ENCODE peak calls at places on chromosomes 12 and 14, in five cellular contexts. L is GM20000, C is astrocyte of the cerebellum, R is A549, D is cardiac fibroblast. X is an unnamed sample.

GRCh38 chr14:34212574-34212973 is 249.5 kb downstream of the SPTSSA start:
- DNase-seq in L (no peak), R (no peak), C (no peak), D (no peak), X (no peak)

GRCh38 chr14:103501921-103502669 is 20.5 kb downstream of the CKB start:
- DNase-seq in D (no peak), L (no peak), R (no peak), C (no peak), X (peak)

GRCh38 chr14:50400461-50400860 is 3.8 kb upstream of the CDKL1 start:
- DNase-seq in D (no peak), R (no peak), C (no peak), L (no peak), X (no peak)

GRCh38 chr12:107593713-107594381 is 91.8 kb upstream of the PWP1 start:
- DNase-seq in L (no peak), D (peak), R (no peak), C (no peak), X (no peak)

GRCh38 chr12:6902448-6902847 is 2.2 kb upstream of the LRRC23 start:
- DNase-seq in R (no peak), C (no peak), L (no peak), D (no peak), X (no peak)

GRCh38 chr14:79318371-79318770 is 892.9 kb downstream of the DIO2 start:
- DNase-seq in L (no peak), C (no peak), R (no peak), D (peak), X (no peak)

GRCh38 chr14:101561145-101561896 is at the start of gene DIO3:
- DNase-seq in L (no peak), R (no peak), D (no peak), C (no peak), X (no peak)

GRCh38 chr14:70665448-70666363 is 24.0 kb downstream of the TTC9 start:
- DNase-seq in R (peak), L (peak), C (no peak), D (no peak), X (no peak)

GRCh38 chr14:55351111-55351510 is 60.5 kb downstream of the ATG14 start:
- DNase-seq in C (no peak), D (no peak), L (no peak), R (no peak), X (no peak)

GRCh38 chr12:116665666-116666304 is 72.1 kb downstream of the SPRING1 start:
- DNase-seq in R (no peak), C (no peak), D (no peak), L (no peak), X (no peak)

GRCh38 chr12:70467908-70468733 is 102.0 kb downstream of the KCNMB4 start:
- DNase-seq in D (no peak), C (no peak), R (no peak), L (no peak), X (no peak)

GRCh38 chr12:112892821-112893220 is 13.9 kb upstream of the OAS1 start:
- DNase-seq in D (no peak), C (no peak), R (no peak), L (no peak), X (no peak)

GRCh38 chr14:68894802-68895201 is 84.3 kb downstream of the ACTN1 start:
- DNase-seq in L (no peak), R (no peak), C (no peak), D (peak), X (no peak)

GRCh38 chr12:25957898-25958253 is 606 bp upstream of the RASSF8 start:
- DNase-seq in C (no peak), R (peak), L (peak), D (peak), X (no peak)

GRCh38 chr12:95440401-95440800 is 33.6 kb upstream of the METAP2 start:
- DNase-seq in D (peak), C (peak), L (no peak), R (no peak), X (no peak)

GRCh38 chr14:105059035-105059916 is 6.0 kb downstream of the GPR132 start:
- DNase-seq in R (no peak), L (no peak), D (no peak), C (no peak), X (no peak)

GRCh38 chr12:49098035-49098451 is 3.4 kb upstream of the DHH start:
- DNase-seq in L (peak), D (peak), R (peak), C (no peak), X (no peak)

GRCh38 chr12:14601692-14602091 is 34.0 kb upstream of the PLBD1 start:
- DNase-seq in D (no peak), C (no peak), L (no peak), R (no peak), X (no peak)

GRCh38 chr12:20007331-20007730 is 361.0 kb upstream of the PDE3A start:
- DNase-seq in C (no peak), R (no peak), L (no peak), D (peak), X (no peak)

GRCh38 chr14:68676511-68676943 is 116.3 kb downstream of the ZFP36L1 start:
- DNase-seq in D (no peak), L (no peak), C (no peak), R (no peak), X (no peak)

GRCh38 chr14:78345346-78345745 is 175.2 kb downstream of the NRXN3 start:
- DNase-seq in R (no peak), L (no peak), C (no peak), D (no peak), X (no peak)

GRCh38 chr14:70045715-70046535 is 142.8 kb downstream of the SLC8A3 start:
- DNase-seq in R (peak), L (peak), C (no peak), D (peak), X (no peak)

GRCh38 chr12:131104464-131105350 is 151.0 kb downstream of the ADGRD1 start:
- DNase-seq in C (peak), R (peak), L (peak), D (peak), X (peak)

GRCh38 chr12:954736-955135 is 5.2 kb upstream of the RAD52 start:
- DNase-seq in D (no peak), C (no peak), R (no peak), L (no peak), X (no peak)

GRCh38 chr12:49288412-49288853 is 6.5 kb upstream of the PRPH start:
- DNase-seq in R (peak), D (peak), L (peak), C (peak), X (peak)

GRCh38 chr14:102939820-102940561 is 17.5 kb downstream of the AMN start:
- DNase-seq in L (no peak), R (no peak), C (no peak), D (no peak), X (no peak)

GRCh38 chr12:9066755-9067433 is 48.8 kb downstream of the A2M start:
- DNase-seq in L (no peak), R (no peak), C (no peak), D (no peak), X (no peak)

GRCh38 chr12:77339610-77340009 is 274.2 kb upstream of the E2F7 start:
- DNase-seq in C (no peak), D (peak), R (no peak), L (no peak), X (no peak)

GRCh38 chr14:95215094-95215493 is 57.8 kb upstream of the DICER1 start:
- DNase-seq in D (no peak), C (no peak), L (no peak), R (no peak), X (no peak)

GRCh38 chr12:130658561-130658960 is 57.5 kb downstream of the RIMBP2 start:
- DNase-seq in C (no peak), R (no peak), L (no peak), D (no peak), X (no peak)

GRCh38 chr12:87756111-87756510 is 273.1 kb downstream of the C12orf50 start:
- DNase-seq in C (peak), R (peak), D (peak), L (no peak), X (no peak)
- TF ChIP-seq CTCF in C (no peak), R (no peak), D (no peak), L (no peak), X (no peak)

GRCh38 chr14:72053662-72054061 is 121.4 kb downstream of the RGS6 start:
- DNase-seq in C (no peak), D (no peak), L (no peak), R (no peak), X (no peak)
- TF ChIP-seq CTCF in C (no peak), D (no peak), L (no peak), R (no peak), X (no peak)

DNA sequence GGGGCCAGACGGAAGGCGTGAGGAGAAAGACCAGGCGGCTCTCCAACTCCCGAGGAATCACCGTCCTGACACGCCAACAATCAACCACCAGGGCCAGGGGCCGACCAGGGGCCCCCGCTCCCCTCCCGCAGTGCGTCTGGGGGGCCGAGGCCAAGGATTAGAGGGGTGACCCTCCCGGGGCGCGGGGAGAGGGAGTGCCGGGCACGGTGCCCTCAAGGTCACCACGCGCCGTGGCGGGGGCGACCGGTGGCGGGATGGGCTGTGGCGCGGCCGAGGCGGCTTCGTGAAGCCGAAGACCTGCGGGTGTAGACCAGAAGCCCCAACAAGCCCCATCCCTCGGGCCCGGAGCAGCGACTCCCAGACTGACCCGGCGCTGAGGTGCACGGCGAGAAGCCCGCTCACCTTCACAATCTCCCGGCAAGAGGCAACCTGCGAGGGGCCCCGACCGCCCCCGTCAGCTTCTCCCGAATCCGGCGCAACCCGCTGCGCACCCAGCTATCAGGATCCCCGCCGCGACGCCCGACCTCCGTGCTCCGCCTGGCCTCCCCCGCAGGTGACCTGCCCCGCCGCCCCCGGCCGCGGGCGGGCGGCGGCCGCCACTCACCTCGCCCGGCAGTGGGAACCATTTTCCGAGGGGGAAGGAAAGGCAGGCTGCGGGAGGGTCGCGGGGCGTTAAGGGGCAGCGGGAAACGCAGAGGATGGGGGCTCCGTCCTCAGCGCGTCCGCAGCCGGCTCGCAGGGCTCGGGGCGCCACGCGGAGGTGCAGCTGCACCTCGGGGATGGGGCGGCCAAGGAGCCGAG is 446 bp downstream of the ATP2B1 start:
- DNase-seq in C (no peak), R (peak), L (peak), D (peak), X (no peak)
- TF ChIP-seq CTCF in C (peak), R (no peak), L (no peak), D (peak), X (no peak)

GRCh38 chr12:132144115-132145071 is at the start of the genes DDX51 and NOC4L:
- DNase-seq in L (peak), C (peak), R (peak), D (peak), X (peak)
- TF ChIP-seq CTCF in L (no peak), C (no peak), R (no peak), D (no peak), X (no peak)